ENCODE peak calls at places on chromosome 3, in five cellular contexts. G is pancreas; V is CD4-positive, CD25-positive, alpha-beta regulatory T cell; Q is stimulated activated naive CD8-positive, alpha-beta T cell treated with anti-CD3 and anti-CD28 coated beads, Interleukin-15, Interleukin-2, amounts not matched to agents 100 U/mL and 50 U/mL, for 24 hours; J is A549. Z is an unnamed sample.

GRCh38 chr3:148556664-148557063 is 141.0 kb upstream of the AGTR1 start:
- ATAC-seq in V (no peak), G (no peak), Q (no peak), J (no peak), Z (no peak)

GRCh38 chr3:27596334-27596841 is 112.2 kb upstream of the SLC4A7 start:
- ATAC-seq in G (peak; percentile 43), Q (peak; percentile 59), J (peak; percentile 30), V (no peak), Z (peak; percentile 50)

GRCh38 chr3:151460774-151461450 is at the start of gene IGSF10:
- ATAC-seq in V (no peak), Q (no peak), J (peak; percentile 77), G (peak; percentile 95), Z (peak; percentile 40)

GRCh38 chr3:144294659-144295538 is 323.3 kb downstream of the DIPK2A start:
- ATAC-seq in Q (peak; percentile 49), G (no peak), J (no peak), V (no peak), Z (no peak)

GRCh38 chr3:5198986-5199731 is 11.7 kb downstream of the EDEM1 start:
- ATAC-seq in J (no peak), V (no peak), G (peak; percentile 24), Q (no peak), Z (no peak)

GRCh38 chr3:73710340-73710739 is 85.6 kb upstream of the PDZRN3 start:
- ATAC-seq in V (no peak), G (no peak), Q (no peak), J (no peak), Z (no peak)

GRCh38 chr3:134237454-134238145 is 13.1 kb downstream of the RYK start:
- ATAC-seq in J (no peak), Q (no peak), V (no peak), G (peak; percentile 55), Z (peak; percentile 47)

GRCh38 chr3:120350431-120350941 is 1.3 kb upstream of the LRRC58 start:
- ATAC-seq in V (no peak), G (no peak), J (no peak), Q (no peak), Z (peak; percentile 8)

GRCh38 chr3:77251136-77251535 is 211.2 kb downstream of the ROBO2 start:
- ATAC-seq in V (no peak), Q (no peak), J (no peak), G (no peak), Z (no peak)

GRCh38 chr3:170108955-170109354 is 71.2 kb downstream of the GPR160 start:
- ATAC-seq in J (no peak), V (no peak), Q (no peak), G (no peak), Z (no peak)

GRCh38 chr3:94110854-94111253 is 48.0 kb downstream of the NSUN3 start:
- ATAC-seq in G (no peak), V (no peak), Q (no peak), J (no peak), Z (no peak)

GRCh38 chr3:149247929-149248691 is 26.5 kb upstream of the CP start:
- ATAC-seq in V (no peak), G (peak; percentile 29), Q (peak; percentile 85), J (no peak), Z (no peak)